ENCODE peak calls at places on chromosome 13, in eight cellular contexts. O is HCT116; P is heart left ventricle; T is CD4-positive, CD25-positive, alpha-beta regulatory T cell; X is ovary; R is pancreas; N is H9; B is CD8-positive, alpha-beta T cell. U is an unnamed sample.

GRCh38 chr13:99293178-99293577 is 14.0 kb downstream of the GPR183 start:
- DNase-seq in O (no peak), P (no peak), T (no peak), X (no peak), R (no peak), N (no peak), B (no peak), U (no peak)

GRCh38 chr13:109251958-109252357 is 534.4 kb downstream of the IRS2 start:
- DNase-seq in O (no peak), P (no peak), T (no peak), X (no peak), R (no peak), N (no peak), B (no peak), U (no peak)

GRCh38 chr13:19860884-19861655 is 2.4 kb downstream of the ZMYM5 start:
- DNase-seq in O (peak; percentile 80), P (no peak), T (peak; percentile 19), X (no peak), R (no peak), N (no peak), B (no peak), U (no peak)

GRCh38 chr13:99384468-99384867 is 77.3 kb upstream of the GPR183 start:
- DNase-seq in O (no peak), P (no peak), T (peak; percentile 39), X (no peak), R (no peak), N (peak; percentile 18), B (peak; percentile 86), U (peak; percentile 61)

GRCh38 chr13:96636310-96636709 is 358.0 kb downstream of the OXGR1 start:
- DNase-seq in O (no peak), P (no peak), T (no peak), X (no peak), R (no peak), N (no peak), B (no peak), U (no peak)

GRCh38 chr13:48333976-48334375 is 30.4 kb downstream of the RB1 start:
- DNase-seq in O (no peak), P (no peak), T (no peak), X (no peak), R (no peak), N (no peak), B (no peak), U (no peak)

GRCh38 chr13:98173431-98173921 is 3.6 kb downstream of the RNF113B start:
- DNase-seq in O (peak; percentile 29), P (no peak), T (no peak), X (peak; percentile 40), R (no peak), N (no peak), B (no peak), U (no peak)

GRCh38 chr13:104796581-104796980 is 1730.4 kb upstream of the SLC10A2 start:
- DNase-seq in O (no peak), P (no peak), T (no peak), X (no peak), R (no peak), N (no peak), B (no peak), U (no peak)

GRCh38 chr13:110499621-110500281 is 61.8 kb downstream of the RAB20 start:
- DNase-seq in O (no peak), P (no peak), T (no peak), X (no peak), R (no peak), N (no peak), B (no peak), U (no peak)

GRCh38 chr13:49218493-49219051 is 1.6 kb upstream of the MLNR start:
- DNase-seq in O (no peak), P (no peak), T (no peak), X (no peak), R (no peak), N (peak; percentile 68), B (no peak), U (no peak)

GRCh38 chr13:77872995-77873394 is 45.6 kb downstream of the EDNRB start:
- DNase-seq in O (no peak), P (no peak), T (no peak), X (no peak), R (no peak), N (no peak), B (no peak), U (no peak)

GRCh38 chr13:107210216-107211010 is 642.5 kb upstream of the ARGLU1 start:
- DNase-seq in O (no peak), P (no peak), T (no peak), X (no peak), R (no peak), N (no peak), B (no peak), U (no peak)

GRCh38 chr13:105202384-105202783 is 1333.1 kb downstream of the EFNB2 start:
- DNase-seq in O (peak; percentile 19), P (no peak), T (no peak), X (no peak), R (no peak), N (no peak), B (no peak), U (no peak)

GRCh38 chr13:40161008-40161694 is 505.3 kb downstream of the FOXO1 start:
- DNase-seq in O (no peak), P (no peak), T (no peak), X (no peak), R (no peak), N (no peak), B (no peak), U (no peak)

DNA sequence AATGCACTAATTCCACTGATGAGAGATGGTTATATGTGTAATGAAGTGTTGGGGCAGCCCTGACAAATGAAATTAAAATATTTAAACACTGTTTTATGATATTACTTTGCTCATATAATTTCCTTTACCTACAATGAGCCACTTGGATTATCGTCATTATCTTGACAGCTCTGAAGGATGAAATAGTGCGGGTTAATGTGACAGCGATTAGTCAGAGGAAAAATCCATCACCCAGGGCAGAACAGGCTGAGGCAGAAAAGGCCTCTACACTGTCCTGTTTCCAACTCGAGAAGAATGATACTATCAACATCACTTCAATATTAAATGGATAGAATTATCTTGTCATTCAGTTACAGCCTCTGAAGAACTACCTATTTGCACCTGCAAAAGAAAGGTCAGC is 321.0 kb downstream of the RBM26 start:
- DNase-seq in O (no peak), P (no peak), T (no peak), X (no peak), R (no peak), N (no peak), B (no peak), U (no peak)
- H3K27ac ChIP-seq in O (no peak overlapping the region), P (no peak overlapping the region), T (no peak overlapping the region), X (no peak overlapping the region), R (no peak overlapping the region), N (no peak overlapping the region), B (no peak overlapping the region), U (no peak overlapping the region)

GRCh38 chr13:33110713-33111413 is 94.6 kb downstream of the KL start:
- DNase-seq in O (no peak), P (peak; percentile 80), T (no peak), X (no peak), R (no peak), N (no peak), B (no peak), U (no peak)
- H3K27ac ChIP-seq in O (no peak overlapping the region), P (peak overlapping the region; percentile 67), T (no peak overlapping the region), X (no peak overlapping the region), R (no peak overlapping the region), N (no peak overlapping the region), B (no peak overlapping the region), U (peak overlapping the region; percentile 25)

GRCh38 chr13:67736646-67737420 is 506.7 kb upstream of the PCDH9 start:
- DNase-seq in O (no peak), P (no peak), T (no peak), X (no peak), R (no peak), N (peak; percentile 61), B (no peak), U (no peak)

GRCh38 chr13:67740871-67741475 is 510.8 kb upstream of the PCDH9 start:
- DNase-seq in O (no peak), P (no peak), T (no peak), X (no peak), R (no peak), N (no peak), B (no peak), U (no peak)

DNA sequence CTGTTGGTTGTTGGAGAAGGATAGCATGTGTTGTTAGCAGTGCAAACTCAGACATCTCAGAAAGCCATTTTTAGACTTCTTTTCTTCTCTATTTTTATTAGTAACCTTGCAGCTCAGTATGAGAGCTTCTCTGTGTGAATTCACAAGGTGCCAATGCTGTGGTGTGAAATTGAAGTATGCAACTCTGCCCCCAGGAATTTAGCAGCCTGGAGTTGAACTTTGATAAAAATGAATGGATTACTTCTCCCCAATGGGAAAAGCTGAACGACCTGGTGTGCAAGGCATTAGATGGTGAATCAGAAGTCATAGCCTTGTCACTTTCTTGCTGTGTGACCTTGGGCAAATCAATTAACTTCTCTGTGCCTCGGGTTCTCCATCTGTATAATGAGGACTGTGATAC is 512.3 kb upstream of the PCDH9 start:
- DNase-seq in O (no peak), P (no peak), T (no peak), X (no peak), R (no peak), N (no peak), B (no peak), U (no peak)
- H3K27ac ChIP-seq in O (no peak overlapping the region), P (no peak overlapping the region), T (no peak overlapping the region), X (no peak overlapping the region), R (no peak overlapping the region), N (no peak overlapping the region), B (no peak overlapping the region), U (no peak overlapping the region)

GRCh38 chr13:35957996-35958395 is 173.2 kb downstream of the DCLK1 start:
- DNase-seq in O (no peak), P (no peak), T (no peak), X (no peak), R (no peak), N (no peak), B (no peak), U (no peak)

GRCh38 chr13:35956074-35956473 is 175.1 kb downstream of the DCLK1 start:
- DNase-seq in O (no peak), P (no peak), T (no peak), X (no peak), R (no peak), N (no peak), B (no peak), U (no peak)

GRCh38 chr13:35954207-35954560 is 177.0 kb downstream of the DCLK1 start:
- DNase-seq in O (no peak), P (no peak), T (no peak), X (no peak), R (no peak), N (no peak), B (no peak), U (no peak)

GRCh38 chr13:35957174-35957867 is 173.9 kb downstream of the DCLK1 start:
- DNase-seq in O (no peak), P (no peak), T (no peak), X (no peak), R (no peak), N (no peak), B (no peak), U (no peak)

DNA sequence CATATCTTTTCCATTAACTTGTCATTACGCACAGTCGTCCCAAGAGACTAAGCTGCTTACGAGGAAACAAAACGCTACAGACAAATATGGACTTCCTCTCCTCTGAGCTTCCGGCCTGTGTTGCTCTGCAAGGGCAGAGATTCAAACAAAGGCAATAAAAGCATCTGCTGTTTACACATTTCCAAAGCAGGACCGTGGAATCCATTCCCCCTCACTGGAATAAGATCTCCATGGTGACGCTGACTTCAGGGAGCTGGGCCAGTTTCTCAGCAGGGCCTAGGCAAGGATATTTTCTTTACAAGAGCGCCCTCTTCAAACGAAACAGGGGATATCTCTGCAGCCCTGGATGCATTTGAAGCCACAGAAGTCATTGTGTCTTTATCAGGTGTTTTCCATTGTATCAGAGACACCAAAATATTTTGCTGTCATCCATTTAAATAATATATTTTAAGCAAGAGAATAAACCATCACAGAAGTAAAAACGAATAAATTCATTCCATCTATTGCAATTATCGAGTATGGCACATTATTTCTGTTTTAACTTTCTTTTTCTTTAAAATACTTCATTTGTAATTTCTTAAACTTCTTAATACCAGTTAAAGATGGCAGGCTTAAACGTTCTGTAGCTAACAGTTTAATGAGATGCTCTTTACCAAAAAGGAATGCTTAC is 177.5 kb downstream of the DCLK1 start:
- DNase-seq in O (peak; percentile 13), P (no peak), T (no peak), X (peak; percentile 77), R (peak; percentile 27), N (peak; percentile 75), B (no peak), U (peak; percentile 82)
- H3K27ac ChIP-seq in O (no peak overlapping the region), P (peak overlapping the region; percentile 27), T (no peak overlapping the region), X (no peak overlapping the region), R (no peak overlapping the region), N (no peak overlapping the region), B (no peak overlapping the region), U (no peak overlapping the region)